ENCODE peak calls at places on chromosomes 1 and 21, in nine cellular contexts. K, V, O, F, A, Q, I, M and S are unnamed samples.
A peak's percentile ranks its signal among the peaks of the same experiment; 100 is the strongest.

GRCh38 chr1:9249534-9250335 is 15.2 kb downstream of the H6PD start:
- DNase-seq in K (no peak), V (peak; percentile 77), O (peak; percentile 73), F (peak; percentile 20), A (peak; percentile 75), Q (peak; percentile 75), I (peak; percentile 36), M (no peak), S (no peak)

GRCh38 chr21:46144464-46145070 is 10.8 kb downstream of the FTCD start:
- DNase-seq in K (no peak), V (no peak), O (no peak), F (peak; percentile 38), A (no peak), Q (peak; percentile 33), I (no peak), M (no peak), S (no peak)

GRCh38 chr1:4636644-4637380 is 17.6 kb upstream of the AJAP1 start:
- DNase-seq in K (no peak), V (no peak), O (no peak), F (no peak), A (no peak), Q (no peak), I (no peak), M (no peak), S (no peak)

GRCh38 chr1:2270260-2271100 is 42.4 kb downstream of the SKI start:
- DNase-seq in K (no peak), V (no peak), O (no peak), F (peak; percentile 68), A (no peak), Q (no peak), I (no peak), M (no peak), S (no peak)

GRCh38 chr1:27528701-27529637 is 39.0 kb upstream of the WASF2 start:
- DNase-seq in K (no peak), V (peak; percentile 70), O (peak; percentile 27), F (no peak), A (no peak), Q (peak; percentile 87), I (no peak), M (peak; percentile 72), S (peak; percentile 42)

GRCh38 chr1:216670118-216670870 is 52.9 kb downstream of the ESRRG start:
- DNase-seq in K (no peak), V (no peak), O (no peak), F (no peak), A (no peak), Q (no peak), I (peak; percentile 50), M (no peak), S (peak; percentile 3)

GRCh38 chr1:164703971-164704411 is 145.0 kb downstream of the PBX1 start:
- DNase-seq in K (no peak), V (no peak), O (no peak), F (no peak), A (no peak), Q (no peak), I (no peak), M (no peak), S (no peak)

GRCh38 chr1:155934933-155935590 is 849 bp upstream of the KHDC4 start:
- DNase-seq in K (no peak), V (no peak), O (no peak), F (peak; percentile 47), A (no peak), Q (peak; percentile 43), I (no peak), M (no peak), S (no peak)

GRCh38 chr1:245862812-245863540 is 644.1 kb downstream of the SMYD3 start:
- DNase-seq in K (no peak), V (no peak), O (no peak), F (no peak), A (no peak), Q (no peak), I (no peak), M (no peak), S (no peak)

GRCh38 chr1:210400043-210400840 is 71.5 kb downstream of the HHAT start:
- DNase-seq in K (peak; percentile 8), V (peak; percentile 61), O (peak; percentile 58), F (peak; percentile 54), A (peak; percentile 55), Q (peak; percentile 61), I (no peak), M (peak; percentile 75), S (peak; percentile 71)

GRCh38 chr21:26072891-26073615 is 97.5 kb downstream of the APP start:
- DNase-seq in K (no peak), V (no peak), O (no peak), F (no peak), A (no peak), Q (no peak), I (no peak), M (no peak), S (no peak)

GRCh38 chr1:98749152-98749756 is 87.7 kb downstream of the SNX7 start:
- DNase-seq in K (no peak), V (no peak), O (peak; percentile 20), F (no peak), A (no peak), Q (no peak), I (peak; percentile 18), M (no peak), S (peak; percentile 54)